ENCODE peak calls at places on chromosomes 12 and 14, in eight cellular contexts. U is GM12878; B is PC-9; G is psoas muscle; X is naive thymus-derived CD4-positive, alpha-beta T cell; A is cardiac muscle cell; W is mesendoderm; S is tibial artery. E is an unnamed sample. For H3K36me3, the result is how much of the 10 kb centered on the place peaks cover.

GRCh38 chr14:60349663-60350365 is 100.8 kb downstream of the PPM1A start:
- DNase-seq in U (no peak), B (peak), G (no peak), X (no peak), A (peak), W (peak), S (no peak), E (no peak)

GRCh38 chr14:51547260-51547659 is 104.5 kb upstream of the FRMD6 start:
- DNase-seq in U (no peak), B (peak), G (no peak), X (no peak), A (peak), W (peak), S (peak), E (no peak)

GRCh38 chr12:105967038-105967776 is 171.5 kb downstream of the NUAK1 start:
- DNase-seq in U (no peak), B (no peak), G (no peak), X (no peak), A (no peak), W (no peak), S (no peak), E (no peak)

GRCh38 chr12:92075425-92075891 is 70.2 kb downstream of the BTG1 start:
- DNase-seq in U (no peak), B (no peak), G (no peak), X (no peak), A (peak), W (peak), S (no peak), E (no peak)

GRCh38 chr14:73255693-73256225 is 18.5 kb downstream of the PAPLN start:
- DNase-seq in U (no peak), B (no peak), G (no peak), X (no peak), A (no peak), W (no peak), S (peak), E (no peak)

GRCh38 chr14:36162267-36162666 is 14.3 kb downstream of the PTCSC3 start:
- DNase-seq in U (no peak), B (peak), G (no peak), X (no peak), A (no peak), W (no peak), S (no peak), E (no peak)

GRCh38 chr14:75489480-75489837 is 32.8 kb upstream of the BATF start:
- DNase-seq in U (no peak), B (no peak), G (no peak), X (no peak), A (no peak), W (no peak), S (no peak), E (no peak)

GRCh38 chr12:78970041-78970440 is 105.5 kb downstream of the SYT1 start:
- DNase-seq in U (no peak), B (no peak), G (no peak), X (no peak), A (no peak), W (no peak), S (no peak), E (no peak)

GRCh38 chr14:24921903-24922302 is 128.0 kb downstream of the STXBP6 start:
- DNase-seq in U (no peak), B (no peak), G (no peak), X (no peak), A (peak), W (no peak), S (no peak), E (no peak)

GRCh38 chr12:57722716-57723629 is 15.6 kb downstream of the AGAP2 start:
- DNase-seq in U (no peak), B (no peak), G (no peak), X (no peak), A (no peak), W (no peak), S (no peak), E (no peak)

GRCh38 chr14:102799684-102800562 is 22.7 kb downstream of the TRAF3 start:
- DNase-seq in U (no peak), B (no peak), G (no peak), X (no peak), A (peak), W (no peak), S (no peak), E (peak)

GRCh38 chr12:94211011-94211410 is 62.6 kb downstream of the PLXNC1 start:
- DNase-seq in U (no peak), B (no peak), G (no peak), X (no peak), A (peak), W (no peak), S (no peak), E (no peak)

GRCh38 chr12:8033153-8034044 is 883 bp downstream of the FOXJ2 start:
- DNase-seq in U (no peak), B (peak), G (peak), X (no peak), A (peak), W (peak), S (peak), E (peak)

GRCh38 chr12:112664569-112664968 is 127.0 kb upstream of the RPH3A start:
- DNase-seq in U (no peak), B (peak), G (no peak), X (no peak), A (peak), W (peak), S (no peak), E (peak)

GRCh38 chr14:71583246-71583645 is 349.0 kb upstream of the RGS6 start:
- DNase-seq in U (no peak), B (no peak), G (no peak), X (no peak), A (no peak), W (no peak), S (no peak), E (no peak)

GRCh38 chr12:91274886-91275285 is 92.3 kb upstream of the DCN start:
- DNase-seq in U (no peak), B (no peak), G (no peak), X (no peak), A (peak), W (peak), S (no peak), E (no peak)

GRCh38 chr12:30978639-30979038 is 52.1 kb downstream of the TSPAN11 start:
- DNase-seq in U (no peak), B (no peak), G (no peak), X (no peak), A (no peak), W (no peak), S (no peak), E (no peak)

GRCh38 chr12:15698377-15698867 is 90.8 kb downstream of the EPS8 start:
- DNase-seq in U (no peak), B (no peak), G (no peak), X (no peak), A (peak), W (no peak), S (no peak), E (no peak)

GRCh38 chr12:22306311-22306710 is 28.2 kb downstream of the ST8SIA1 start:
- DNase-seq in U (no peak), B (no peak), G (no peak), X (no peak), A (peak), W (no peak), S (no peak), E (no peak)

GRCh38 chr12:21697829-21698630 is 40.4 kb upstream of the LDHB start:
- DNase-seq in U (no peak), B (no peak), G (no peak), X (no peak), A (peak), W (peak), S (no peak), E (no peak)

GRCh38 chr12:127941332-127941731 is 325.6 kb upstream of the TMEM132C start:
- DNase-seq in U (no peak), B (no peak), G (no peak), X (no peak), A (no peak), W (no peak), S (no peak), E (no peak)

GRCh38 chr12:47811070-47811391 is 8.7 kb downstream of the HDAC7 start:
- DNase-seq in U (no peak), B (no peak), G (no peak), X (no peak), A (no peak), W (peak), S (no peak), E (peak)

GRCh38 chr14:24231263-24232120 is 675 bp downstream of the NEDD8 start:
- DNase-seq in U (no peak), B (no peak), G (no peak), X (no peak), A (no peak), W (no peak), S (peak), E (peak)

GRCh38 chr12:104865080-104865479 is 93.0 kb downstream of the SLC41A2 start:
- DNase-seq in U (peak), B (no peak), G (no peak), X (no peak), A (no peak), W (no peak), S (no peak), E (no peak)

GRCh38 chr14:22375321-22375930 is 213.6 kb downstream of the DAD1 start:
- DNase-seq in U (no peak), B (no peak), G (no peak), X (no peak), A (peak), W (peak), S (no peak), E (peak)

GRCh38 chr12:39846971-39847661 is 227.5 kb upstream of the ABCD2 start:
- DNase-seq in U (no peak), B (no peak), G (no peak), X (no peak), A (no peak), W (peak), S (no peak), E (peak)

GRCh38 chr12:127125607-127126259 is 1141.2 kb upstream of the TMEM132C start:
- DNase-seq in U (peak), B (peak), G (no peak), X (no peak), A (peak), W (peak), S (no peak), E (no peak)

GRCh38 chr14:37179896-37180502 is 7.6 kb upstream of the SLC25A21 start:
- DNase-seq in U (no peak), B (no peak), G (no peak), X (no peak), A (no peak), W (no peak), S (no peak), E (no peak)

GRCh38 chr12:123115409-123116111 is 35.3 kb downstream of the PITPNM2 start:
- DNase-seq in U (peak), B (no peak), G (peak), X (no peak), A (peak), W (no peak), S (peak), E (no peak)

GRCh38 chr12:123111498-123112165 is 39.3 kb downstream of the PITPNM2 start:
- DNase-seq in U (no peak), B (no peak), G (no peak), X (no peak), A (no peak), W (no peak), S (no peak), E (no peak)

GRCh38 chr12:123114305-123115083 is 36.4 kb downstream of the PITPNM2 start:
- DNase-seq in U (no peak), B (no peak), G (no peak), X (no peak), A (no peak), W (no peak), S (no peak), E (no peak)

GRCh38 chr12:123109319-123109772 is 41.5 kb downstream of the PITPNM2 start:
- DNase-seq in U (no peak), B (no peak), G (peak), X (no peak), A (no peak), W (no peak), S (no peak), E (no peak)

GRCh38 chr12:123113038-123113437 is 37.9 kb downstream of the PITPNM2 start:
- DNase-seq in U (no peak), B (no peak), G (no peak), X (no peak), A (no peak), W (no peak), S (no peak), E (no peak)
- H3K36me3 ChIP-seq in U (under half), B (under half), G (under half), X (under half), A (under half), W (under half), S (under half), E (under half)

GRCh38 chr14:49897414-49897813 is 4.5 kb downstream of the ARF6 start:
- DNase-seq in U (no peak), B (no peak), G (no peak), X (no peak), A (no peak), W (no peak), S (no peak), E (no peak)

GRCh38 chr14:49897965-49898364 is 5.1 kb downstream of the ARF6 start:
- DNase-seq in U (no peak), B (no peak), G (no peak), X (no peak), A (no peak), W (peak), S (no peak), E (no peak)

GRCh38 chr14:49895480-49895879 is 2.6 kb downstream of the ARF6 start:
- DNase-seq in U (no peak), B (no peak), G (no peak), X (no peak), A (no peak), W (no peak), S (no peak), E (no peak)

GRCh38 chr14:49898485-49898884 is 5.6 kb downstream of the ARF6 start:
- DNase-seq in U (no peak), B (no peak), G (no peak), X (no peak), A (no peak), W (no peak), S (no peak), E (no peak)

DNA sequence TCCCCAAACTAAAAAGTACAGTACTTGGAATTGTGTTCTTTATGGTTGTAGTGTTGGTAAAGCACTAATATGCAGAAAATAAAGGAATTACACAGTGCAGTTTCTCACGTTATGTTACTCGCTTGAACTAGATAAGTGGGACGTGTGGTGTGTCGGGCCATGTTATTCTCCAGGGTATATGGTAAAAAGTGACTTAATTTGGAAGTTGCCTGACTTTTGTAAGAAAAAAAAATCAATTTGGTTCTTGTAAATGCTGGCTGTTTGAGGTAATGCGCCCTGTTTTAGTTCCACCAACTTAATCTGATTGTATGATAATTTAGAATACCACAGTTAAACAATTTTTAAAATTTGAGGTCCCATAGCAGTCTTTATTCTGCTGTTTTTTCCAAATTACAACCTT is 4.1 kb downstream of the ARF6 start:
- DNase-seq in U (no peak), B (no peak), G (no peak), X (no peak), A (no peak), W (no peak), S (no peak), E (no peak)
- H3K4me3 ChIP-seq in U (peak), B (peak), G (peak), X (peak), A (no peak), W (no peak), S (peak), E (no peak)

DNA sequence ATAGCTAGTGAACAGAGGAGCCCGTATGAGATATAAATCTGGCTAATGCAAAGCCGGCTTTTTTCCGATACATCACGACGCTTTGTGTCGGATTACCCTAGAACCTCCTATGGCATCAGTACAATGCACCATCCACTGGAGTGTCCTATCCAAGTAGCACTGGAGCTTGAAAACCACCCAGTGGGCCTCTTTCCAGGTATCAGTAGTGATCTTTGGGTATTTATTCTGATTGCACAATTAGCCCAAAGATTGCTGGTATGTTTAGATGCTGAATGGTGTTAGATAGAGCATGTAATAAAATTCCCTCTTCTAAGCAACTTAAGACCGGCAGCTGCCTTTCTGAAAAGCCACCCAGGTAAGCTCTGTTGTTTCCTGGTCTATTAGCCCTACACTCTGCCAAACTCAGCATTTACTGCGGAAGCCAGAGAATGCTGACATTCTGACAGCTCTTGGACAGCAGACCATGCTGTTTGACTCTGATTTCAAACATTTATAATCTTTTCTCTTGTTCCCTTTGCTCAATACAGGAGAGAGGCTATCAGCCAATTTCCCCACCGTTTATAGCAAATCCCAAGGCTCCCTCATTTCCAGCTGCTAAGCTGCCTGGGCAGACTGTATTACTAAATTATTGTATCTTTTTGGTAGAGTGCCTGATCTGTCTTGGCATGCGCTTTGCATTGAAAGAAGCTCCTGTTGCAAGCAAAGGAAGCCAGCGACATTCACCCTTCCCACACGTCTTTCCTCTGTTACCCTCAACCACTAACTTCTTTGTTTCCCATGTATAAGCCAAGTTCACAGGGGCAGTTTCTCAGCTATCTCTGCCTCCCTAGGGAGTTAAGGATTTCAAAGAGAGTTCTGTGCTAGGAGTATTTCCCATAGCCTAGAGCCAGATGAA is 388.3 kb upstream of the GARIN6 start:
- DNase-seq in U (no peak), B (no peak), G (no peak), X (no peak), A (peak), W (peak), S (no peak), E (peak)
- H3K36me3 ChIP-seq in U (under half), B (under half), G (under half), X (under half), A (under half), W (under half), S (under half), E (under half)

GRCh38 chr14:88791629-88792571 is 853 bp downstream of the EML5 start:
- DNase-seq in U (no peak), B (no peak), G (peak), X (no peak), A (no peak), W (peak), S (no peak), E (peak)

GRCh38 chr14:88793259-88793625 is 489 bp upstream of the EML5 start:
- DNase-seq in U (no peak), B (no peak), G (no peak), X (no peak), A (no peak), W (no peak), S (no peak), E (no peak)

GRCh38 chr14:88791252-88791621 is 1.5 kb downstream of the EML5 start:
- DNase-seq in U (no peak), B (no peak), G (no peak), X (no peak), A (no peak), W (no peak), S (no peak), E (no peak)

GRCh38 chr14:88792572-88793258 is at the start of gene EML5:
- DNase-seq in U (no peak), B (peak), G (peak), X (peak), A (peak), W (peak), S (peak), E (peak)

DNA sequence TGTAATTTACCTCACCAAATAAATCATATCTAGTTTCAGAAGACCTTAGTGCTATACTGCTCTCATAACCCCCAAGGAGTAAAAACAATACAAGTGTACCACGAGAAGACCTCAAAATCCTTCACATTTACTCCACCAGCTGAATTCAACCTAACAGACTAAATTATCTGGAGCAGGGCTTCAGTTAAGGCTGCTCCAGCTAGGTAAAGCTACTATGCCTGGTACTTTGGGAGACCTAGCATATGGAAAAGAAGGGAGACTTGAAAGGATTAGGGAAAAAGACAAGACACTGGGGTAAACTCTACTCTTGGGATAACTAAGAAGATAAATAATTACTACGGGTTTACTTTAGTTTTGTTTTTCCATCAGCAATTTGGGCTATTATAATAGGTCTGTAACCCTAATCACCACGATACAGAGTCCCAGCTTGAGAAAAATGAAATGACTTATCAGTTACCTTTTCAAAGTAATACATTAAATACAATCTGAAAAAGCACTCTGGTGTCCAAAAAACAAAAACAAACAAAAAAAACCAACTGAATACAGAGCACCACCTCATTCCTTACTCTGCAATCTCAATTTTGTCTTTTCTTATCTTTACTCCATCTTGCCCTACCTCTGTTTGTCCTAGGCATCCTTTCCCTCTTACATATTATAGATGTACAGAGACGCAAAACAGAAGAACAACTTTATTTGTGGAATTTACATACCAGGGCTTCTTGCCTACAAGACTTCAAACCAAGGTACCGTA is 2.1 kb downstream of the EML5 start:
- DNase-seq in U (no peak), B (no peak), G (no peak), X (no peak), A (no peak), W (no peak), S (no peak), E (no peak)
- H3K4me3 ChIP-seq in U (no peak), B (no peak), G (no peak), X (no peak), A (no peak), W (no peak), S (no peak), E (no peak)

DNA sequence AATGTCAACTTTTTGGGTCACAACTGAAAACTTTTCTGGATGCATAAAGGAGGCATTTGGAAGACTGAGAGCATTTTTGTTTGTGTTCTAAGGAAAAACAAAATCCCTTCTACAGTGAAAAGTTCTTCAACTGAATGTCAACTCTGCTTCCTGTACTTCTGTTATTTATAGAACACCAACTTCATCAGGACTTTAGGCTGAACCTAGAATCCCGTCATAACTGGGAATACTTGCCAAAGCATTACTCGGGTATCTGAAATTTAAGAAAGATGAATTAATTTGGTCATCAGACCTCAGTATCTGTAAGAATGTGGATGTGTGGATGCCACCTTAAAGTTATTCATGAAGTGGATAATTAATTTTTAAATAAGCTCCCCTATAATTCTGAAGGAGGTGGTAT is 73.2 kb downstream of the FERMT2 start:
- DNase-seq in U (no peak), B (no peak), G (no peak), X (no peak), A (peak), W (no peak), S (no peak), E (no peak)
- H3K36me3 ChIP-seq in U (under half), B (under half), G (under half), X (under half), A (half or more), W (under half), S (under half), E (under half)

GRCh38 chr12:60279224-60279623 is 683.4 kb downstream of the SLC16A7 start:
- DNase-seq in U (no peak), B (no peak), G (no peak), X (no peak), A (peak), W (no peak), S (no peak), E (no peak)
- H3K4me3 ChIP-seq in U (no peak), B (no peak), G (no peak), X (no peak), A (no peak), W (no peak), S (no peak), E (no peak)